ENCODE peak calls at places on chromosome 11, in five cellular contexts. J, H, P, K and V are unnamed samples.

GRCh38 chr11:35618497-35619029 is 303 bp downstream of the FJX1 start:
- DNase-seq in P (no peak), K (peak), J (peak), H (peak), V (peak)

GRCh38 chr11:113387605-113388211 is at the start of gene ANKK1:
- DNase-seq in P (no peak), K (peak), J (no peak), H (no peak), V (no peak)

GRCh38 chr11:19951558-19952083 is 208.7 kb downstream of the DBX1 start:
- DNase-seq in K (no peak), H (peak), J (no peak), P (no peak), V (no peak)

GRCh38 chr11:42595856-42596255 is 715.9 kb upstream of the API5 start:
- DNase-seq in J (no peak), K (no peak), H (no peak), P (no peak), V (no peak)

GRCh38 chr11:4181780-4182721 is 87.5 kb downstream of the RRM1 start:
- DNase-seq in J (peak), H (peak), K (peak), P (peak), V (peak)

GRCh38 chr11:61610905-61611304 is 30.0 kb upstream of the SYT7 start:
- DNase-seq in P (no peak), J (no peak), K (no peak), H (no peak), V (peak)

GRCh38 chr11:36091256-36091811 is 147.5 kb downstream of the LDLRAD3 start:
- DNase-seq in J (no peak), H (peak), P (no peak), K (no peak), V (no peak)

GRCh38 chr11:11480951-11481350 is 127.9 kb upstream of the CSNK2A3 start:
- DNase-seq in K (no peak), J (no peak), P (no peak), H (no peak), V (no peak)

GRCh38 chr11:25667871-25668270 is 664.1 kb upstream of the ANO3 start:
- DNase-seq in P (no peak), J (no peak), H (no peak), K (no peak), V (no peak)

GRCh38 chr11:46537851-46538295 is 56.0 kb downstream of the AMBRA1 start:
- DNase-seq in J (peak), H (peak), P (peak), K (peak), V (peak)

GRCh38 chr11:101880208-101880607 is 34.6 kb upstream of the CEP126 start:
- DNase-seq in P (no peak), J (no peak), K (no peak), H (peak), V (no peak)

GRCh38 chr11:61609000-61609969 is 28.4 kb upstream of the SYT7 start:
- DNase-seq in H (no peak), P (no peak), J (no peak), K (no peak), V (no peak)

GRCh38 chr11:86183694-86184093 is 60.9 kb upstream of the EED start:
- DNase-seq in K (no peak), H (peak), P (no peak), J (no peak), V (no peak)

GRCh38 chr11:70528794-70529580 is 130.7 kb downstream of the CTTN start:
- DNase-seq in J (no peak), K (no peak), P (peak), H (no peak), V (no peak)

GRCh38 chr11:107562647-107563208 is 2.8 kb downstream of the ALKBH8 start:
- DNase-seq in P (no peak), J (no peak), H (peak), K (no peak), V (no peak)

GRCh38 chr11:84819128-84819527 is 808.0 kb downstream of the DLG2 start:
- DNase-seq in P (no peak), J (no peak), H (no peak), K (no peak), V (no peak)

GRCh38 chr11:46342237-46342636 is 5.0 kb upstream of the DGKZ start:
- DNase-seq in P (no peak), H (peak), K (no peak), J (no peak), V (peak)

GRCh38 chr11:57779275-57779674 is 17.7 kb downstream of the CTNND1 start:
- DNase-seq in J (no peak), H (no peak), P (no peak), K (no peak), V (peak)

GRCh38 chr11:114059984-114060401 is 482 bp downstream of the ZBTB16 start:
- DNase-seq in J (peak), H (peak), P (peak), K (no peak), V (no peak)